ENCODE peak calls at places on chromosomes 2 and 18, in six cellular contexts. One of them, this sample, is unnamed.

GRCh38 chr18:12422936-12423335 is 15.2 kb downstream of the PRELID3A start:
- DNase-seq in HCT116: no peak
- DNase-seq in body of pancreas: no peak
- DNase-seq in endothelial cell of umbilical vein: no peak
- DNase-seq in tibial nerve: no peak
- DNase-seq in H1: no peak
- DNase-seq in this sample: peak; percentile 61

GRCh38 chr18:24488824-24489493 is 28.5 kb downstream of the HRH4 start:
- DNase-seq in HCT116: peak; percentile 27
- DNase-seq in body of pancreas: no peak
- DNase-seq in endothelial cell of umbilical vein: peak; percentile 54
- DNase-seq in tibial nerve: no peak
- DNase-seq in H1: no peak
- DNase-seq in this sample: peak; percentile 74

GRCh38 chr2:128807317-128807716 is 488.6 kb upstream of the HS6ST1 start:
- DNase-seq in HCT116: no peak
- DNase-seq in body of pancreas: no peak
- DNase-seq in endothelial cell of umbilical vein: no peak
- DNase-seq in tibial nerve: no peak
- DNase-seq in H1: no peak
- DNase-seq in this sample: no peak

GRCh38 chr2:16617282-16618266 is 48.1 kb downstream of the CYRIA start:
- DNase-seq in HCT116: no peak
- DNase-seq in body of pancreas: peak; percentile 55
- DNase-seq in endothelial cell of umbilical vein: peak; percentile 59
- DNase-seq in tibial nerve: no peak
- DNase-seq in H1: peak; percentile 66
- DNase-seq in this sample: peak; percentile 34

GRCh38 chr2:124692707-124693106 is 667.6 kb downstream of the CNTNAP5 start:
- DNase-seq in HCT116: no peak
- DNase-seq in body of pancreas: no peak
- DNase-seq in endothelial cell of umbilical vein: no peak
- DNase-seq in tibial nerve: peak; percentile 40
- DNase-seq in H1: no peak
- DNase-seq in this sample: no peak

GRCh38 chr2:96800762-96801463 is 15.2 kb upstream of the CNNM3 start:
- DNase-seq in HCT116: no peak
- DNase-seq in body of pancreas: peak; percentile 83
- DNase-seq in endothelial cell of umbilical vein: peak; percentile 55
- DNase-seq in tibial nerve: peak; percentile 40
- DNase-seq in H1: peak; percentile 89
- DNase-seq in this sample: peak; percentile 65

GRCh38 chr2:218780851-218781690 is 876 bp upstream of the CYP27A1 start:
- DNase-seq in HCT116: no peak
- DNase-seq in body of pancreas: no peak
- DNase-seq in endothelial cell of umbilical vein: no peak
- DNase-seq in tibial nerve: no peak
- DNase-seq in H1: no peak
- DNase-seq in this sample: no peak

GRCh38 chr2:203763425-203764272 is 57.2 kb downstream of the CD28 start:
- DNase-seq in HCT116: no peak
- DNase-seq in body of pancreas: no peak
- DNase-seq in endothelial cell of umbilical vein: no peak
- DNase-seq in tibial nerve: no peak
- DNase-seq in H1: no peak
- DNase-seq in this sample: no peak

GRCh38 chr2:223051580-223052375 is at the start of gene KCNE4:
- DNase-seq in HCT116: no peak
- DNase-seq in body of pancreas: peak; percentile 63
- DNase-seq in endothelial cell of umbilical vein: no peak
- DNase-seq in tibial nerve: no peak
- DNase-seq in H1: no peak
- DNase-seq in this sample: no peak

GRCh38 chr2:268323-268722 is 3.6 kb downstream of the ACP1 start:
- DNase-seq in HCT116: no peak
- DNase-seq in body of pancreas: no peak
- DNase-seq in endothelial cell of umbilical vein: no peak
- DNase-seq in tibial nerve: no peak
- DNase-seq in H1: no peak
- DNase-seq in this sample: peak; percentile 83

GRCh38 chr18:5057348-5058012 is 139.6 kb downstream of the AKAIN1 start:
- DNase-seq in HCT116: peak; percentile 21
- DNase-seq in body of pancreas: peak; percentile 68
- DNase-seq in endothelial cell of umbilical vein: peak; percentile 50
- DNase-seq in tibial nerve: peak; percentile 18
- DNase-seq in H1: peak; percentile 82
- DNase-seq in this sample: peak; percentile 42

DNA sequence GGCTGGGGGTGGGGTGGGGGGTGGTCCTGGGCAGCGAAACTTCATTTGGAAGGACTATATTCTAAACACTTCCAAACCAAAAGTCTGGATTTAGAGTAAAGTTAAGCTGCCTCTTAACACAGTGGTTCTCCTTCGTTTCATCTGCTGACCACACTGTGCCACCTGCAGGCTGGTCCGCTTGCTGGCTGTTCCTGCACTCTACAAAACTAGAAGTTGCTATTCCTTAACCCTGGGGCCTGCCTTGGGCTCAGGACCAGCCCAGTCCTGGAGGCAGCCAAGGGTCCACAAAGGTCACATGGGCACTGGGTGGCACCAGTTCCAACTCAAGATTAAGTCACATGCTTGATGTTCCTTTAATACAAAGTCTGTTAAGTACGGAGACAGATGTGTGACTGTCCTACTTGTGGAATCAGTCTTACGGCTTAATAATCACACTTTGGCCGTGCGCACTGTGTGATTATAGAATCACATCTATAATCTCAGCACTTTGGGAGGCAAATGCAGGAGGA is 195.4 kb downstream of the FAM210A start:
- DNase-seq in HCT116: peak; percentile 4
- DNase-seq in body of pancreas: peak; percentile 59
- DNase-seq in endothelial cell of umbilical vein: peak; percentile 79
- DNase-seq in tibial nerve: peak; percentile 52
- DNase-seq in H1: no peak
- DNase-seq in this sample: peak; percentile 20
- TF ChIP-seq POLR2A in HCT116: no peak
- TF ChIP-seq POLR2A in body of pancreas: no peak
- TF ChIP-seq POLR2A in endothelial cell of umbilical vein: no peak
- TF ChIP-seq POLR2A in tibial nerve: no peak
- TF ChIP-seq POLR2A in H1: no peak
- TF ChIP-seq POLR2A in this sample: no peak

GRCh38 chr2:17753803-17754663 is at the start of the genes GEN1 and SMC6:
- DNase-seq in HCT116: peak; percentile 81
- DNase-seq in body of pancreas: peak; percentile 88
- DNase-seq in endothelial cell of umbilical vein: peak; percentile 94
- DNase-seq in tibial nerve: peak; percentile 75
- DNase-seq in H1: peak; percentile 97
- DNase-seq in this sample: peak; percentile 95
- TF ChIP-seq POLR2A in HCT116: peak; percentile 51
- TF ChIP-seq POLR2A in body of pancreas: peak; percentile 34
- TF ChIP-seq POLR2A in endothelial cell of umbilical vein: peak; percentile 12
- TF ChIP-seq POLR2A in tibial nerve: no peak
- TF ChIP-seq POLR2A in H1: peak; percentile 69
- TF ChIP-seq POLR2A in this sample: peak; percentile 75

DNA sequence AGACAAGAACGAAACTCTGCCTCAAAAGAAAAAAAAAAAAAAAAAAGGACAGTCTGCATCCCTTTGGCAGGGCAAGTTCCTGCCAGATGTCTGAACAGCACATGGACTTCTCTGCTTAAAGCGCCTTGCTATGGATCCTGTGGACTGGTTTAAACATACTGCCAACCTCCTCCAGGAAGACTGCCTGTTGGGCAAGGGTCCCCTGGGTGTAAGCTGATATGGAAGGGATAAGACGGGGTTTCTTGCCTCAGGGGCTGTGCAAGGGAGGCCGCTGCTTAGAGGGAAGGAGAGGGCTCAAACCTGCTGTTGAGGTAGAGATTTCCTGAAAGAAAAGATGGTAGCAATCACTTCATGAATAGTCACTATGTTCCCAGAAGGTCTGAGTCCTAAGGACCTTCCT is 22.2 kb downstream of the SKA1 start:
- DNase-seq in HCT116: no peak
- DNase-seq in body of pancreas: no peak
- DNase-seq in endothelial cell of umbilical vein: no peak
- DNase-seq in tibial nerve: no peak
- DNase-seq in H1: no peak
- DNase-seq in this sample: no peak
- TF ChIP-seq POLR2A in HCT116: no peak
- TF ChIP-seq POLR2A in body of pancreas: no peak
- TF ChIP-seq POLR2A in endothelial cell of umbilical vein: no peak
- TF ChIP-seq POLR2A in tibial nerve: no peak
- TF ChIP-seq POLR2A in H1: no peak
- TF ChIP-seq POLR2A in this sample: no peak

DNA sequence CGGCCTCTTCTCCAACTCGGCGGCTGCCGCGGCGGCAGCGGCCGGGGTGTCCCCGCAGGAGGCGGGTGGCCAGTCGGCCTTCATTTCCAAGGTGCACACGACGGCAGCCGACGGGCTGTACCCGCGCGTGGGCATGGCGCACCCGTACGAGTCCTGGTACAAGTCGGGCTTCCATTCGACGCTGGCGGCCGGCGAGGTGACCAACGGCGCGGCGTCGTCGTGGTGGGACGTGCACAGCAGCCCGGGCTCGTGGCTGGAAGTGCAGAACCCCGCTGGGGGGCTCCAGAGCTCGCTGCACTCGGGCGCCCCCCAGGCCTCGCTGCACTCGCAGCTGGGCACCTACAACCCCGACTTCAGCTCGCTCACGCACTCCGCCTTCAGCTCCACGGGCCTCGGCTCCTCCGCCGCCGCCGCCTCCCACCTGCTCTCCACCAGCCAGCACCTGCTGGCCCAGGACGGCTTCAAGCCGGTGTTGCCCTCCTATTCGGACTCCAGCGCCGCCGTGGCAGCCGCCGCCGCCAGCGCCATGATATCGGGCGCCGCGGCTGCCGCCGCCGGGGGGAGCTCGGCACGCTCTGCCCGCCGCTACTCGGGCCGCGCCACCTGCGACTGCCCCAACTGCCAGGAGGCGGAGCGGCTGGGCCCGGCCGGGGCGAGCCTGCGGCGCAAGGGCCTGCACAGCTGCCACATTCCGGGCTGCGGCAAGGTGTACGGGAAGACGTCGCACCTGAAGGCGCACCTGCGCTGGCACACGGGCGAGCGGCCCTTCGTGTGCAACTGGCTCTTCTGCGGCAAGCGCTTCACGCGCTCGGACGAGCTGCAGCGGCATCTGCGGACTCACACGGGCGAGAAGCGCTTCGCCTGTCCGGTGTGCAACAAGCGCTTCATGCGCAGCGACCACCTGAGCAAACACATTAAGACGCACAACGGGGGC is 1.9 kb downstream of the SP9 start:
- DNase-seq in HCT116: peak; percentile 48
- DNase-seq in body of pancreas: peak; percentile 38
- DNase-seq in endothelial cell of umbilical vein: peak; percentile 31
- DNase-seq in tibial nerve: no peak
- DNase-seq in H1: peak; percentile 80
- DNase-seq in this sample: peak; percentile 75
- TF ChIP-seq POLR2A in HCT116: no peak
- TF ChIP-seq POLR2A in body of pancreas: no peak
- TF ChIP-seq POLR2A in endothelial cell of umbilical vein: no peak
- TF ChIP-seq POLR2A in tibial nerve: no peak
- TF ChIP-seq POLR2A in H1: no peak
- TF ChIP-seq POLR2A in this sample: no peak

DNA sequence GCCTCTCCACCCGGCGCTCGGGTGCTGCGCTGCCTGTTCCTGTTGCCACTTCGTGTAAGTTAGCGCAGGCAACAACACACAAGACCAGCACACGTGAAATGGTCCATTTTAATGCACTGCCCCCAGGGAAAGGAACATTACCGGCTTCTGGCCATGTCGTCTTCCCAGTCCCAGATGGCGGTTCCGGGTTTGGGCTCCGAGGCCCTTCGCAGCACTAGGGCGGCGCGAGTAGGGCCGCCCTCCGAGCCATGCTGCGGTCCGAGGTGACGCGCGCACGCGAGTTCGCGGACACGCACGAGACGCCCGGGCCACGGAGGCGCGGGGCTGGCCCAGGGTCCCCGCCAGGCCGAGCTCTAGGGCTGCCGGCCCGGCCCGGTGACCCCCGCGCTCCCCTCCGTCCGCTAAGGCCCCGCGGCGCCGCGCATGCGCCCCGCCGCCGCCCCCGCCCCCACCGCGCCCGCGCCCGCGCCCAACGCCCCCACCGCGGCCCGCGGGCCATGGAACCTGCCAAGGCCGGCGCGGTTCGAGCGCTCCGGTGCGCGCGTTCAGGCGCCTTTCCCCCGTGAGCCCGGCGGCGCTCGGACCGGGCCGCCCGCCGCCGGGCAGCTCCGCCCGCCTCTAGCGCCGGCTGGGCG is 365 bp upstream of the ZNF236 start:
- DNase-seq in HCT116: no peak
- DNase-seq in body of pancreas: peak; percentile 64
- DNase-seq in endothelial cell of umbilical vein: peak; percentile 69
- DNase-seq in tibial nerve: peak; percentile 28
- DNase-seq in H1: peak; percentile 58
- DNase-seq in this sample: peak; percentile 92
- TF ChIP-seq POLR2A in HCT116: peak; percentile 37
- TF ChIP-seq POLR2A in body of pancreas: peak; percentile 74
- TF ChIP-seq POLR2A in endothelial cell of umbilical vein: no peak
- TF ChIP-seq POLR2A in tibial nerve: peak; percentile 11
- TF ChIP-seq POLR2A in H1: no peak
- TF ChIP-seq POLR2A in this sample: peak; percentile 74

GRCh38 chr2:224584768-224585204 is 377 bp downstream of the CUL3 start:
- DNase-seq in HCT116: no peak
- DNase-seq in body of pancreas: peak; percentile 52
- DNase-seq in endothelial cell of umbilical vein: peak; percentile 16
- DNase-seq in tibial nerve: no peak
- DNase-seq in H1: no peak
- DNase-seq in this sample: peak; percentile 77
- TF ChIP-seq POLR2A in HCT116: no peak
- TF ChIP-seq POLR2A in body of pancreas: no peak
- TF ChIP-seq POLR2A in endothelial cell of umbilical vein: no peak
- TF ChIP-seq POLR2A in tibial nerve: no peak
- TF ChIP-seq POLR2A in H1: no peak
- TF ChIP-seq POLR2A in this sample: no peak